ENCODE peak calls at places on chromosomes 2 and 18, in nine cellular contexts. K, O, W, V, D, J, C, G and R are unnamed samples.

GRCh38 chr2:226338825-226339224 is 460.8 kb downstream of the IRS1 start:
- DNase-seq in W (no peak), C (no peak), K (no peak), J (no peak), O (no peak), G (peak; percentile 16), V (no peak), D (no peak), R (no peak)

GRCh38 chr2:197929008-197929885 is 124.9 kb downstream of the PLCL1 start:
- DNase-seq in G (no peak), O (no peak), V (no peak), C (no peak), J (no peak), D (no peak), W (no peak), K (no peak), R (no peak)

GRCh38 chr2:134900151-134900550 is 18.5 kb upstream of the CCNT2 start:
- DNase-seq in D (no peak), W (no peak), G (peak; percentile 65), C (no peak), K (peak; percentile 49), J (no peak), O (no peak), V (no peak), R (no peak)

GRCh38 chr2:24819442-24820174 is 26.4 kb downstream of the CENPO start:
- DNase-seq in W (no peak), K (no peak), D (no peak), G (no peak), J (no peak), O (no peak), C (no peak), V (no peak), R (no peak)

GRCh38 chr2:40251146-40251545 is 200.7 kb downstream of the SLC8A1 start:
- DNase-seq in G (peak; percentile 27), V (no peak), C (no peak), O (no peak), K (peak; percentile 11), J (no peak), W (no peak), D (no peak), R (no peak)

GRCh38 chr2:95359501-95359930 is 43.0 kb upstream of the FAHD2A start:
- DNase-seq in O (no peak), C (peak; percentile 24), V (no peak), W (no peak), J (no peak), K (no peak), D (no peak), G (no peak), R (no peak)

GRCh38 chr2:150413890-150414289 is 73.6 kb downstream of the RND3 start:
- DNase-seq in W (no peak), G (no peak), J (no peak), V (no peak), D (no peak), C (no peak), K (no peak), O (no peak), R (no peak)

GRCh38 chr2:181575650-181576025 is 81.3 kb downstream of the CERKL start:
- DNase-seq in J (no peak), O (no peak), K (no peak), W (no peak), V (no peak), G (no peak), D (no peak), C (no peak), R (no peak)

GRCh38 chr18:62881509-62882016 is 166.2 kb downstream of the PHLPP1 start:
- DNase-seq in V (peak; percentile 80), O (no peak), J (no peak), W (no peak), C (no peak), G (peak; percentile 99), D (no peak), K (peak; percentile 92), R (peak; percentile 83)

GRCh38 chr2:98172951-98173350 is 86.0 kb downstream of the VWA3B start:
- DNase-seq in O (no peak), W (no peak), D (no peak), K (no peak), V (no peak), G (no peak), C (no peak), J (no peak), R (no peak)

DNA sequence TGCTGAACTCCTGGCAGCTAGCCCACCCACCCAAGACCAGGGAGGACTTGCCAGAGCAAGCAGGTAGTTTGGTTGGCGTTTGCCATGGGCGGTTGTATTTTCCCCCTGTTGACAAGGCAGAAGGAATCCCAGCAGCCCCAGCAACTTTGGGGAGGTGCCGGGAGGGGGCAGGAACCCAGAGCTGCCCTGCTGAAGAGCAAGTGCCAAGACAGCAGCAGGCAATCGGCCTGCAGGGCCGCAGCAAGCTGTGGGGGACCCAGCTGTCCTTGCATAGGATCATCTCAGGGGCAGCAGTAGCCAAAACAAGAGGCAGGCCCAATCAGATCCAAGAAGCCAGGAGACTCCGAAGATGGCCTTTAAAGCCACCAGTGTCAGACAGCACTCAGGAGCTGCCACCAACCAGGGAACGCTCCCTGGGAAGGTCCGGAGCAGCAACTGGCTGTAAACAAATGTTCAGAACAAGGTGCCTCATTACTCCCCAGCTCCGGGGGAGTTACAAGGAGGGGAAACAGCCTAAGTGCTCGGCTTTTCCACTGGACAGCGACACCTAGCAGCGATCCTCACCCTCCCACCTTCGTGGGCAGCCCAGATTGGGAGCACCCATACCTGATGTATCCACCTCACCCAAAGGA is 2.1 kb downstream of the ST8SIA5 start:
- DNase-seq in D (no peak), O (no peak), C (no peak), J (no peak), K (no peak), G (no peak), V (no peak), W (no peak), R (no peak)
- TF ChIP-seq CTCF in D (no peak), O (no peak), C (no peak), J (no peak), K (no peak), G (no peak), V (no peak), W (peak; percentile 38), R (no peak)

GRCh38 chr2:127064642-127065250 is 42.2 kb downstream of the BIN1 start:
- DNase-seq in O (peak; percentile 22), W (peak; percentile 98), C (peak; percentile 78), G (peak; percentile 97), K (peak; percentile 98), V (peak; percentile 86), J (peak; percentile 73), D (no peak), R (peak; percentile 97)
- TF ChIP-seq CTCF in O (no peak), W (no peak), C (no peak), G (no peak), K (peak; percentile 47), V (peak; percentile 46), J (no peak), D (no peak), R (peak; percentile 22)

GRCh38 chr2:241291977-241292376 is 23.5 kb downstream of the HDLBP start:
- DNase-seq in D (no peak), G (no peak), J (no peak), W (no peak), O (no peak), V (no peak), C (no peak), K (no peak), R (no peak)

GRCh38 chr2:241298554-241299165 is 16.8 kb downstream of the HDLBP start:
- DNase-seq in C (no peak), G (no peak), K (no peak), J (no peak), D (no peak), O (no peak), V (no peak), W (no peak), R (no peak)

GRCh38 chr2:241291152-241291551 is 24.3 kb downstream of the HDLBP start:
- DNase-seq in J (no peak), W (no peak), V (no peak), O (no peak), K (no peak), D (no peak), G (no peak), C (no peak), R (no peak)

GRCh38 chr2:241296767-241297166 is 18.7 kb downstream of the HDLBP start:
- DNase-seq in V (no peak), W (no peak), K (no peak), C (no peak), O (no peak), D (no peak), J (no peak), G (no peak), R (no peak)

DNA sequence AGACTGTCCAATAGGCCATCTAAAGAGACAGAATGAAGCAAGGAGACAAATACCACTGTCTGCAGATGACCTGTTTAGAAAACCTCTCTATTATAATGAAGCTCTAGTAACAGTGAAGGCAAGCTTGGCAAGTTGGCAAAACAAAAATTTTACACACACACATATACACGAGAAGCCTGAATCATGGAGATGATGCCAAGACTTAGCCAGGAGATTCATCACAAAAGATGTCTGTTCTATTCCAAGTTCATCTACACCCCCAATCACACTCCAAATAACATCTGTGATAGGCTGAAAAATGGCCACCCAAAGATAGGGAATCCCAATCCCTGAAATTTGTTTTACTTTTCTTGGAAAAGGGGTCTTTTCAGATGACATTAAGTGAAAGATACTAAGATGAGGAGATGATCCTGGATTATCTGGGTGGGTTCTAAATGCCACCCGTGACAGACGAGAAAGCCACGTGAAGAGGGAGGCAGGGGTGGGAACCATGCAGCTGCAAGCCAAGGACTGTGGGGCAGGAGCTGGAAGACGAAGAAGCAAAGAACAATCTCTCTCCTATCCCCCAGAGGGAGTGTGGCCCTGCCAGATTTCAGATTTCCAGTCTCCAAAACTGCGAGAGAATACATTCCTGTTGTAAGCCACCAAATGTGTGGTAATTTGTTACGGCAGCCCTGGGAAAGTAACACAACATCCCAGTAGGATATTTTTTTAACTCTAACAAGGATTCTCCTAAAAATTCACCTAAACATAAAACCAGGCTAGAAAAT is 20.0 kb downstream of the HDLBP start:
- DNase-seq in W (no peak), O (no peak), J (no peak), K (no peak), C (no peak), V (no peak), G (no peak), D (no peak), R (no peak)
- TF ChIP-seq CTCF in W (no peak), O (no peak), J (no peak), K (no peak), C (no peak), V (no peak), G (no peak), D (no peak), R (peak; percentile 2)

GRCh38 chr2:120182019-120182560 is 41.1 kb downstream of the TMEM185B start:
- DNase-seq in C (no peak), G (no peak), K (no peak), W (no peak), J (no peak), D (no peak), V (no peak), O (no peak), R (no peak)
- TF ChIP-seq CTCF in C (no peak), G (no peak), K (no peak), W (no peak), J (no peak), D (peak; percentile 9), V (no peak), O (no peak), R (no peak)